ENCODE peak calls at places on chromosomes 4 and X, in nine cellular contexts. One of them, this sample, is unnamed.

GRCh38 chr4:3190549-3190948 is 58.4 kb upstream of the MSANTD1 start:
- DNase-seq in H4: no peak
- DNase-seq in AG04449: no peak
- DNase-seq in stimulated activated CD8-positive, alpha-beta memory T cell treated with anti-CD3 and anti-CD28 coated beads, Interleukin-4, amount 100 ng/mL, for 4 hours: no peak
- DNase-seq in sigmoid colon: no peak
- DNase-seq in iPS DF 19.7: no peak
- DNase-seq in stimulated activated CD4-positive, alpha-beta T cell treated with anti-CD3 and anti-CD28 coated beads, TNF-alpha, amount 100 ng/mL, for 24 hours: no peak
- DNase-seq in COR-L47: no peak
- DNase-seq in thoracic aorta: no peak
- DNase-seq in this sample: no peak

GRCh38 chrX:107747596-107748161 is 27.9 kb downstream of the TSC22D3 start:
- DNase-seq in H4: no peak
- DNase-seq in AG04449: no peak
- DNase-seq in stimulated activated CD8-positive, alpha-beta memory T cell treated with anti-CD3 and anti-CD28 coated beads, Interleukin-4, amount 100 ng/mL, for 4 hours: no peak
- DNase-seq in sigmoid colon: no peak
- DNase-seq in iPS DF 19.7: no peak
- DNase-seq in stimulated activated CD4-positive, alpha-beta T cell treated with anti-CD3 and anti-CD28 coated beads, TNF-alpha, amount 100 ng/mL, for 24 hours: no peak
- DNase-seq in COR-L47: peak; percentile 49
- DNase-seq in thoracic aorta: no peak
- DNase-seq in this sample: no peak

GRCh38 chr4:155564086-155564485 is 102.6 kb upstream of the GUCY1A1 start:
- DNase-seq in H4: no peak
- DNase-seq in AG04449: no peak
- DNase-seq in stimulated activated CD8-positive, alpha-beta memory T cell treated with anti-CD3 and anti-CD28 coated beads, Interleukin-4, amount 100 ng/mL, for 4 hours: no peak
- DNase-seq in sigmoid colon: no peak
- DNase-seq in iPS DF 19.7: no peak
- DNase-seq in stimulated activated CD4-positive, alpha-beta T cell treated with anti-CD3 and anti-CD28 coated beads, TNF-alpha, amount 100 ng/mL, for 24 hours: no peak
- DNase-seq in COR-L47: no peak
- DNase-seq in thoracic aorta: no peak
- DNase-seq in this sample: no peak

GRCh38 chr4:113604955-113605354 is 156.6 kb downstream of the CAMK2D start:
- DNase-seq in H4: no peak
- DNase-seq in AG04449: no peak
- DNase-seq in stimulated activated CD8-positive, alpha-beta memory T cell treated with anti-CD3 and anti-CD28 coated beads, Interleukin-4, amount 100 ng/mL, for 4 hours: no peak
- DNase-seq in sigmoid colon: no peak
- DNase-seq in iPS DF 19.7: no peak
- DNase-seq in stimulated activated CD4-positive, alpha-beta T cell treated with anti-CD3 and anti-CD28 coated beads, TNF-alpha, amount 100 ng/mL, for 24 hours: no peak
- DNase-seq in COR-L47: no peak
- DNase-seq in thoracic aorta: no peak
- DNase-seq in this sample: no peak

GRCh38 chr4:128354205-128354821 is 66.7 kb upstream of the PGRMC2 start:
- DNase-seq in H4: peak; percentile 96
- DNase-seq in AG04449: peak; percentile 95
- DNase-seq in stimulated activated CD8-positive, alpha-beta memory T cell treated with anti-CD3 and anti-CD28 coated beads, Interleukin-4, amount 100 ng/mL, for 4 hours: no peak
- DNase-seq in sigmoid colon: no peak
- DNase-seq in iPS DF 19.7: no peak
- DNase-seq in stimulated activated CD4-positive, alpha-beta T cell treated with anti-CD3 and anti-CD28 coated beads, TNF-alpha, amount 100 ng/mL, for 24 hours: no peak
- DNase-seq in COR-L47: peak; percentile 61
- DNase-seq in thoracic aorta: no peak
- DNase-seq in this sample: no peak

GRCh38 chrX:28273751-28274150 is 292.5 kb upstream of the DCAF8L1 start:
- DNase-seq in H4: no peak
- DNase-seq in AG04449: no peak
- DNase-seq in stimulated activated CD8-positive, alpha-beta memory T cell treated with anti-CD3 and anti-CD28 coated beads, Interleukin-4, amount 100 ng/mL, for 4 hours: no peak
- DNase-seq in sigmoid colon: no peak
- DNase-seq in iPS DF 19.7: no peak
- DNase-seq in stimulated activated CD4-positive, alpha-beta T cell treated with anti-CD3 and anti-CD28 coated beads, TNF-alpha, amount 100 ng/mL, for 24 hours: no peak
- DNase-seq in COR-L47: no peak
- DNase-seq in thoracic aorta: no peak
- DNase-seq in this sample: no peak

GRCh38 chrX:99603076-99603814 is 806.8 kb downstream of the PCDH19 start:
- DNase-seq in H4: no peak
- DNase-seq in AG04449: no peak
- DNase-seq in stimulated activated CD8-positive, alpha-beta memory T cell treated with anti-CD3 and anti-CD28 coated beads, Interleukin-4, amount 100 ng/mL, for 4 hours: no peak
- DNase-seq in sigmoid colon: no peak
- DNase-seq in iPS DF 19.7: no peak
- DNase-seq in stimulated activated CD4-positive, alpha-beta T cell treated with anti-CD3 and anti-CD28 coated beads, TNF-alpha, amount 100 ng/mL, for 24 hours: no peak
- DNase-seq in COR-L47: no peak
- DNase-seq in thoracic aorta: no peak
- DNase-seq in this sample: no peak

GRCh38 chr4:36138221-36138620 is 106.1 kb downstream of the ARAP2 start:
- DNase-seq in H4: no peak
- DNase-seq in AG04449: no peak
- DNase-seq in stimulated activated CD8-positive, alpha-beta memory T cell treated with anti-CD3 and anti-CD28 coated beads, Interleukin-4, amount 100 ng/mL, for 4 hours: no peak
- DNase-seq in sigmoid colon: no peak
- DNase-seq in iPS DF 19.7: no peak
- DNase-seq in stimulated activated CD4-positive, alpha-beta T cell treated with anti-CD3 and anti-CD28 coated beads, TNF-alpha, amount 100 ng/mL, for 24 hours: no peak
- DNase-seq in COR-L47: no peak
- DNase-seq in thoracic aorta: no peak
- DNase-seq in this sample: no peak

GRCh38 chrX:136816970-136817369 is 36.2 kb upstream of the ARHGEF6 start:
- DNase-seq in H4: no peak
- DNase-seq in AG04449: peak; percentile 2
- DNase-seq in stimulated activated CD8-positive, alpha-beta memory T cell treated with anti-CD3 and anti-CD28 coated beads, Interleukin-4, amount 100 ng/mL, for 4 hours: no peak
- DNase-seq in sigmoid colon: no peak
- DNase-seq in iPS DF 19.7: no peak
- DNase-seq in stimulated activated CD4-positive, alpha-beta T cell treated with anti-CD3 and anti-CD28 coated beads, TNF-alpha, amount 100 ng/mL, for 24 hours: no peak
- DNase-seq in COR-L47: no peak
- DNase-seq in thoracic aorta: no peak
- DNase-seq in this sample: no peak

GRCh38 chr4:6200922-6201362 is 593 bp upstream of the JAKMIP1 start:
- DNase-seq in H4: no peak
- DNase-seq in AG04449: no peak
- DNase-seq in stimulated activated CD8-positive, alpha-beta memory T cell treated with anti-CD3 and anti-CD28 coated beads, Interleukin-4, amount 100 ng/mL, for 4 hours: no peak
- DNase-seq in sigmoid colon: peak; percentile 20
- DNase-seq in iPS DF 19.7: no peak
- DNase-seq in stimulated activated CD4-positive, alpha-beta T cell treated with anti-CD3 and anti-CD28 coated beads, TNF-alpha, amount 100 ng/mL, for 24 hours: no peak
- DNase-seq in COR-L47: peak; percentile 54
- DNase-seq in thoracic aorta: no peak
- DNase-seq in this sample: no peak

GRCh38 chr4:8228319-8229250 is 29.5 kb downstream of the SH3TC1 start:
- DNase-seq in H4: peak; percentile 88
- DNase-seq in AG04449: peak; percentile 16
- DNase-seq in stimulated activated CD8-positive, alpha-beta memory T cell treated with anti-CD3 and anti-CD28 coated beads, Interleukin-4, amount 100 ng/mL, for 4 hours: peak; percentile 65
- DNase-seq in sigmoid colon: peak; percentile 86
- DNase-seq in iPS DF 19.7: no peak
- DNase-seq in stimulated activated CD4-positive, alpha-beta T cell treated with anti-CD3 and anti-CD28 coated beads, TNF-alpha, amount 100 ng/mL, for 24 hours: peak; percentile 57
- DNase-seq in COR-L47: peak; percentile 22
- DNase-seq in thoracic aorta: no peak
- DNase-seq in this sample: peak; percentile 72

GRCh38 chrX:37434362-37434761 is 85.2 kb downstream of the PRRG1 start:
- DNase-seq in H4: no peak
- DNase-seq in AG04449: no peak
- DNase-seq in stimulated activated CD8-positive, alpha-beta memory T cell treated with anti-CD3 and anti-CD28 coated beads, Interleukin-4, amount 100 ng/mL, for 4 hours: no peak
- DNase-seq in sigmoid colon: no peak
- DNase-seq in iPS DF 19.7: no peak
- DNase-seq in stimulated activated CD4-positive, alpha-beta T cell treated with anti-CD3 and anti-CD28 coated beads, TNF-alpha, amount 100 ng/mL, for 24 hours: no peak
- DNase-seq in COR-L47: no peak
- DNase-seq in thoracic aorta: no peak
- DNase-seq in this sample: no peak

GRCh38 chr4:82496349-82496748 is 65.4 kb downstream of the TMEM150C start:
- DNase-seq in H4: no peak
- DNase-seq in AG04449: no peak
- DNase-seq in stimulated activated CD8-positive, alpha-beta memory T cell treated with anti-CD3 and anti-CD28 coated beads, Interleukin-4, amount 100 ng/mL, for 4 hours: no peak
- DNase-seq in sigmoid colon: no peak
- DNase-seq in iPS DF 19.7: no peak
- DNase-seq in stimulated activated CD4-positive, alpha-beta T cell treated with anti-CD3 and anti-CD28 coated beads, TNF-alpha, amount 100 ng/mL, for 24 hours: no peak
- DNase-seq in COR-L47: no peak
- DNase-seq in thoracic aorta: no peak
- DNase-seq in this sample: no peak

GRCh38 chr4:151581575-151581974 is 172.6 kb downstream of the FHIP1A start:
- DNase-seq in H4: no peak
- DNase-seq in AG04449: no peak
- DNase-seq in stimulated activated CD8-positive, alpha-beta memory T cell treated with anti-CD3 and anti-CD28 coated beads, Interleukin-4, amount 100 ng/mL, for 4 hours: no peak
- DNase-seq in sigmoid colon: no peak
- DNase-seq in iPS DF 19.7: no peak
- DNase-seq in stimulated activated CD4-positive, alpha-beta T cell treated with anti-CD3 and anti-CD28 coated beads, TNF-alpha, amount 100 ng/mL, for 24 hours: no peak
- DNase-seq in COR-L47: peak; percentile 70
- DNase-seq in thoracic aorta: no peak
- DNase-seq in this sample: no peak

GRCh38 chr4:114807759-114808404 is 209.3 kb downstream of the UGT8 start:
- DNase-seq in H4: peak; percentile 45
- DNase-seq in AG04449: no peak
- DNase-seq in stimulated activated CD8-positive, alpha-beta memory T cell treated with anti-CD3 and anti-CD28 coated beads, Interleukin-4, amount 100 ng/mL, for 4 hours: no peak
- DNase-seq in sigmoid colon: no peak
- DNase-seq in iPS DF 19.7: peak; percentile 40
- DNase-seq in stimulated activated CD4-positive, alpha-beta T cell treated with anti-CD3 and anti-CD28 coated beads, TNF-alpha, amount 100 ng/mL, for 24 hours: no peak
- DNase-seq in COR-L47: no peak
- DNase-seq in thoracic aorta: no peak
- DNase-seq in this sample: no peak

GRCh38 chr4:65510976-65511375 is 159.3 kb downstream of the EPHA5 start:
- DNase-seq in H4: peak; percentile 41
- DNase-seq in AG04449: peak; percentile 26
- DNase-seq in stimulated activated CD8-positive, alpha-beta memory T cell treated with anti-CD3 and anti-CD28 coated beads, Interleukin-4, amount 100 ng/mL, for 4 hours: no peak
- DNase-seq in sigmoid colon: no peak
- DNase-seq in iPS DF 19.7: no peak
- DNase-seq in stimulated activated CD4-positive, alpha-beta T cell treated with anti-CD3 and anti-CD28 coated beads, TNF-alpha, amount 100 ng/mL, for 24 hours: no peak
- DNase-seq in COR-L47: no peak
- DNase-seq in thoracic aorta: no peak
- DNase-seq in this sample: no peak

This sample was measured in central memory CD8-positive, alpha-beta T cell.